ENCODE peak calls at places on chromosome 22, in nine cellular contexts. N, V, Z, I, A, O, B, D and S are unnamed samples.

GRCh38 chr22:26975381-26975780 is 318.0 kb downstream of the MIAT start:
- DNase-seq in D (no peak), Z (no peak), O (no peak), I (no peak), B (no peak), V (no peak), N (no peak), A (no peak), S (no peak)

GRCh38 chr22:25840162-25840561 is 98.2 kb downstream of the MYO18B start:
- DNase-seq in O (no peak), I (no peak), B (peak; percentile 51), D (no peak), N (no peak), V (no peak), A (no peak), Z (no peak), S (no peak)

GRCh38 chr22:45154383-45154782 is 9.3 kb upstream of the NUP50 start:
- DNase-seq in Z (no peak), N (no peak), A (no peak), O (no peak), V (peak; percentile 22), I (no peak), D (no peak), B (no peak), S (no peak)

GRCh38 chr22:22156716-22157499 is 87.7 kb upstream of the VPREB1 start:
- DNase-seq in A (peak; percentile 60), Z (peak; percentile 69), D (no peak), N (peak; percentile 62), I (peak; percentile 43), O (peak; percentile 82), V (peak; percentile 78), B (peak; percentile 82), S (peak; percentile 54)

GRCh38 chr22:26199665-26200064 is 30.4 kb downstream of the SEZ6L start:
- DNase-seq in A (no peak), N (no peak), O (peak; percentile 22), Z (no peak), D (no peak), B (no peak), I (no peak), V (no peak), S (no peak)

GRCh38 chr22:29292379-29292778 is 14.1 kb upstream of the GAS2L1 start:
- DNase-seq in B (no peak), I (no peak), N (no peak), D (no peak), A (no peak), V (no peak), O (no peak), Z (no peak), S (no peak)

GRCh38 chr22:36928826-36929535 is 15.6 kb downstream of the CSF2RB start:
- DNase-seq in I (no peak), Z (no peak), N (no peak), V (no peak), B (no peak), D (no peak), A (no peak), O (peak; percentile 11), S (no peak)

GRCh38 chr22:46966846-46967245 is 204.4 kb downstream of the TBC1D22A start:
- DNase-seq in O (no peak), Z (no peak), A (no peak), I (no peak), N (no peak), D (no peak), V (no peak), B (no peak), S (no peak)

GRCh38 chr22:48632641-48633246 is 1194.9 kb downstream of the BRD1 start:
- DNase-seq in Z (no peak), O (peak; percentile 25), A (no peak), N (no peak), I (no peak), V (no peak), D (no peak), B (no peak), S (no peak)

GRCh38 chr22:41862530-41863266 is 29.8 kb downstream of the SREBF2 start:
- DNase-seq in B (peak; percentile 81), O (no peak), D (no peak), I (no peak), N (no peak), Z (peak; percentile 41), V (peak; percentile 50), A (no peak), S (no peak)

GRCh38 chr22:47351836-47352579 is 589.6 kb downstream of the TBC1D22A start:
- DNase-seq in A (no peak), N (no peak), Z (no peak), O (no peak), V (no peak), D (no peak), I (no peak), B (peak; percentile 53), S (no peak)

GRCh38 chr22:33272180-33272579 is 214.0 kb upstream of the SYN3 start:
- DNase-seq in D (no peak), A (no peak), V (no peak), O (no peak), Z (no peak), B (no peak), I (no peak), N (no peak), S (no peak)

GRCh38 chr22:41979423-41980250 is 10.4 kb downstream of the SEPTIN3 start:
- DNase-seq in A (no peak), I (no peak), O (no peak), N (no peak), V (no peak), D (no peak), B (no peak), Z (no peak), S (no peak)

GRCh38 chr22:23997092-23997491 is 8.2 kb downstream of the GSTT4 start:
- DNase-seq in D (no peak), I (no peak), O (no peak), Z (no peak), V (no peak), N (no peak), B (no peak), A (no peak), S (no peak)

GRCh38 chr22:41237036-41237706 is 3.6 kb downstream of the CHADL start:
- DNase-seq in Z (no peak), I (no peak), V (no peak), O (no peak), A (no peak), B (no peak), D (no peak), N (no peak), S (no peak)

GRCh38 chr22:26711205-26711958 is 54.0 kb downstream of the MIAT start:
- DNase-seq in O (no peak), Z (no peak), D (no peak), V (peak; percentile 16), N (peak; percentile 15), B (peak; percentile 75), A (no peak), I (no peak), S (no peak)

GRCh38 chr22:20857247-20857643 is 1.4 kb downstream of the PI4KA start:
- DNase-seq in D (no peak), V (no peak), A (no peak), B (no peak), O (no peak), I (no peak), N (no peak), Z (no peak), S (no peak)

GRCh38 chr22:39428597-39429071 is 28.2 kb upstream of the MGAT3 start:
- DNase-seq in V (peak; percentile 40), I (no peak), Z (no peak), N (no peak), A (peak; percentile 90), B (peak; percentile 59), D (no peak), O (peak; percentile 100), S (no peak)
- H3K4me3 ChIP-seq in V (no peak overlapping the region), I (no peak overlapping the region), Z (no peak overlapping the region), N (no peak overlapping the region), A (no peak overlapping the region), B (no peak overlapping the region), D (no peak overlapping the region), O (no peak overlapping the region), S (no peak overlapping the region)

DNA sequence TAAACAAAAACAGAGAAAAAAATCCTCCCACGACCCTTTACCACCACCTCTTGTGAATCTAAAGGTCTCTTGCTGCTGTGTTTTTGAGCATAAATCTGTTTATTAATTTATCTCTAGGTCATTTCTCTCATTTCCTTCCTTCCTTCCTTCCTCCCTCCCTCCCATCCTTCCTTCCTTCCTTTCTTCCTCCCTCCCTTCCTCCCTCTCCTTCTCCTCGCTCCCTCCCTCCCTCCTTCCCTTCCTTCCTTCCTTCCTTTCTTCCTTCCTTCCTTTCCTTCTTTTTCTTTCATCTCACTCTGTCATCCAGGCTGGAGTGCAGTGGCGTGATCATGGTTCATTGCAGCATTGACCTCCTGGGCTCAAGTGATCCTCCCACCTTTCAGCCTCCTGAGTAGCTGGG is 13.5 kb upstream of the APOBEC3A start:
- DNase-seq in A (no peak), Z (no peak), B (no peak), V (no peak), N (no peak), I (no peak), O (no peak), D (no peak), S (no peak)
- H3K27me3 ChIP-seq in A (no peaks in the 10 kb centered on the region), Z (peaks cover 4% of the 10 kb centered on the region), B (no peaks in the 10 kb centered on the region), V (peaks cover 61% of the 10 kb centered on the region), N (peaks cover 10% of the 10 kb centered on the region), I (peaks cover 9% of the 10 kb centered on the region), O (no peaks in the 10 kb centered on the region), D (no peaks in the 10 kb centered on the region), S (peaks cover 18% of the 10 kb centered on the region)

DNA sequence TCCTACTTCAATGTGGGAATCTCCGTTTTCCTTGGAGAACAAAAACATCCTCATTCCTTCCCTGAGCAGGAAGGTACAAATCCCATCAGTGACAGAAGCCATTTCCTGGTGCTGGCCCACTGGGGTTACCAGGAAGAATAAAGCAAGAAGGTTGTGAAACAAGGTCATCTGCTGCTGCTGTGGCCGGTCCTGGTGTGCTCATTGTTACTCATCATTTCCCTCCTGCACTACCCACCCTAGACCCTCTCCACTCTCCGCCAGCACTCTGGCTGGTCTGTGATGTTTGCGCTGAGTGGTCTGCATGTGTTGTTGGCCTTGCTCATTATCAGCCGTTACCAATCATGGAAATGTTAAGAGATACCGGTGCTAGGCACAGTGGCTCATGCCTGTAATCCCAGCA is 37.0 kb downstream of the OSBP2 start:
- DNase-seq in D (no peak), O (no peak), Z (no peak), I (no peak), V (no peak), B (no peak), A (no peak), N (no peak), S (no peak)
- H3K36me3 ChIP-seq in D (no peaks in the 10 kb centered on the region), O (no peaks in the 10 kb centered on the region), Z (no peaks in the 10 kb centered on the region), I (no peaks in the 10 kb centered on the region), V (no peaks in the 10 kb centered on the region), B (no peaks in the 10 kb centered on the region), A (no peaks in the 10 kb centered on the region), N (no peaks in the 10 kb centered on the region), S (peaks cover 2% of the 10 kb centered on the region)

DNA sequence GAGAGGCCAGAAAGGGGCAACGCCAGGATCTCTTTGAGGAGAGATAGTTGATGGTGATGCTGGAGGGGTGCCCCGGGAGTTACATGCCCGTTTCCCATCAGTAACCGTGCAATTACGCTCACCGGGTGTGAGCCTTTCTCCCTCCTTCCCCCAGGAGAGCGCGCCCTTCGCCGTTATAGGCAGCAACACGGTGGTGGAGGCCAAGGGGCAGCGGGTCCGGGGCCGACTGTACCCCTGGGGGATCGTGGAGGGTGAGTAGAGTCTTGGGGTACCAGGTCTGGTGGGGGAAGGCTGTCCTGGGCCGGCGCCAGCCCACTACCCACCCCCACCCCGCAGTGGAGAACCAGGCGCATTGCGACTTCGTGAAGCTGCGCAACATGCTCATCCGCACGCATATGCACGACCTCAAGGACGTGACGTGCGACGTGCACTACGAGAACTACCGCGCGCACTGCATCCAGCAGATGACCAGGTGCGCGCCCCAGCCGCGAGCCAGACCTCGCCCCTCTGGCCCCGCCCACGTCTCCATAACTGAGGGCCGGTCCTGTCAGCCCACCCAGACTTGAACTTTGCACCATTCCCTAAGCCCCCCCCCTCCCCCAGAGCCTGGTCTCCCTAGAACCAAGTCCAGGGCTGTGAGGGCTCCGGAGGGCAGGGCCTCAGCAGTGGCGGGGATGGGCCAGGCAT is 1.7 kb upstream of the GP1BB start:
- DNase-seq in A (no peak), O (no peak), Z (no peak), I (no peak), B (no peak), N (no peak), D (no peak), V (no peak), S (no peak)
- H3K4me3 ChIP-seq in A (peak overlapping the region; percentile 13), O (no peak overlapping the region), Z (no peak overlapping the region), I (no peak overlapping the region), B (no peak overlapping the region), N (no peak overlapping the region), D (no peak overlapping the region), V (no peak overlapping the region), S (no peak overlapping the region)